ENCODE peak calls at places on chromosomes 5 and 9, in nine cellular contexts. M is kidney, Z is AG10803, S is choroid plexus epithelial cell, Y is PC-9, L is transverse colon, H is GM12864, K is lower lobe of right lung, C is PC-3. F is an unnamed sample.
A peak's percentile ranks its signal among the peaks of the same experiment; 100 is the strongest.

GRCh38 chr5:93583799-93584530 is 943 bp downstream of the NR2F1 start:
- DNase-seq in M (peak; percentile 74), Z (peak; percentile 74), S (no peak), Y (no peak), L (no peak), H (no peak), K (peak; percentile 55), C (peak; percentile 57), F (peak; percentile 56)

GRCh38 chr9:137028281-137029057 is 432 bp upstream of the ABCA2 start:
- DNase-seq in M (no peak), Z (peak; percentile 29), S (peak; percentile 35), Y (no peak), L (peak; percentile 83), H (no peak), K (peak; percentile 82), C (peak; percentile 61), F (peak; percentile 23)

GRCh38 chr5:156699147-156699546 is 150.9 kb upstream of the PPP1R2B start:
- DNase-seq in M (no peak), Z (no peak), S (no peak), Y (no peak), L (no peak), H (no peak), K (no peak), C (peak; percentile 13), F (no peak)

GRCh38 chr9:3887121-3887797 is 361.5 kb upstream of the RFX3 start:
- DNase-seq in M (no peak), Z (no peak), S (no peak), Y (no peak), L (no peak), H (no peak), K (no peak), C (no peak), F (no peak)

GRCh38 chr9:110291921-110292575 is 35.7 kb upstream of the TXN start:
- DNase-seq in M (peak; percentile 63), Z (no peak), S (no peak), Y (peak; percentile 84), L (no peak), H (no peak), K (no peak), C (peak; percentile 12), F (no peak)

GRCh38 chr5:37723147-37723961 is 116.5 kb downstream of the GDNF start:
- DNase-seq in M (no peak), Z (peak; percentile 75), S (peak; percentile 37), Y (no peak), L (no peak), H (no peak), K (no peak), C (peak; percentile 42), F (no peak)

GRCh38 chr9:104961238-104961637 is 33.3 kb upstream of the ABCA1 start:
- DNase-seq in M (no peak), Z (no peak), S (peak; percentile 78), Y (peak; percentile 90), L (peak; percentile 69), H (peak; percentile 36), K (no peak), C (peak; percentile 57), F (no peak)

GRCh38 chr5:151034422-151035379 is 14.3 kb downstream of the GPX3 start:
- DNase-seq in M (peak; percentile 55), Z (no peak), S (no peak), Y (peak; percentile 58), L (no peak), H (no peak), K (no peak), C (peak; percentile 81), F (no peak)

GRCh38 chr5:146965781-146966659 is 87.5 kb upstream of the PPP2R2B start:
- DNase-seq in M (no peak), Z (peak; percentile 71), S (peak; percentile 87), Y (peak; percentile 51), L (peak; percentile 38), H (peak; percentile 26), K (no peak), C (peak; percentile 83), F (peak; percentile 85)

GRCh38 chr5:168683247-168683926 is 104.2 kb upstream of the PANK3 start:
- DNase-seq in M (no peak), Z (no peak), S (no peak), Y (no peak), L (no peak), H (no peak), K (no peak), C (no peak), F (peak; percentile 39)

GRCh38 chr5:7742241-7742656 is 108.7 kb downstream of the CFAP90 start:
- DNase-seq in M (no peak), Z (no peak), S (no peak), Y (no peak), L (no peak), H (no peak), K (no peak), C (peak; percentile 97), F (no peak)

GRCh38 chr5:102481044-102481715 is 17.6 kb downstream of the SLCO6A1 start:
- DNase-seq in M (no peak), Z (no peak), S (peak; percentile 6), Y (no peak), L (no peak), H (no peak), K (no peak), C (peak; percentile 19), F (peak; percentile 38)

GRCh38 chr5:87705876-87706275 is 293.1 kb upstream of the CCNH start:
- DNase-seq in M (no peak), Z (no peak), S (no peak), Y (no peak), L (no peak), H (no peak), K (no peak), C (no peak), F (peak; percentile 1)

GRCh38 chr5:135365281-135365680 is 33.8 kb downstream of the MACROH2A1 start:
- DNase-seq in M (no peak), Z (no peak), S (no peak), Y (no peak), L (no peak), H (no peak), K (no peak), C (no peak), F (no peak)

GRCh38 chr5:44809956-44810276 is 1.2 kb downstream of the MRPS30 start:
- DNase-seq in M (no peak), Z (no peak), S (peak; percentile 2), Y (no peak), L (no peak), H (no peak), K (no peak), C (no peak), F (no peak)

GRCh38 chr5:43367909-43368648 is 44.1 kb downstream of the CCL28 start:
- DNase-seq in M (no peak), Z (no peak), S (peak; percentile 44), Y (no peak), L (no peak), H (no peak), K (no peak), C (no peak), F (peak; percentile 19)

GRCh38 chr9:33676746-33677505 is 118.4 kb upstream of the PRSS3 start:
- DNase-seq in M (peak; percentile 65), Z (peak; percentile 5), S (no peak), Y (no peak), L (peak; percentile 13), H (no peak), K (peak; percentile 46), C (peak; percentile 25), F (peak; percentile 2)

GRCh38 chr9:33677961-33678360 is 117.4 kb upstream of the PRSS3 start:
- DNase-seq in M (no peak), Z (no peak), S (no peak), Y (no peak), L (no peak), H (no peak), K (no peak), C (no peak), F (no peak)

GRCh38 chr9:33682551-33682950 is 112.8 kb upstream of the PRSS3 start:
- DNase-seq in M (no peak), Z (no peak), S (no peak), Y (no peak), L (no peak), H (no peak), K (no peak), C (no peak), F (no peak)

GRCh38 chr9:33677506-33677809 is 117.9 kb upstream of the PRSS3 start:
- DNase-seq in M (no peak), Z (no peak), S (no peak), Y (no peak), L (no peak), H (no peak), K (no peak), C (no peak), F (peak; percentile 1)
- H3K4me3 ChIP-seq in M (peak overlapping the region; percentile 25), Z (peak overlapping the region; percentile 47), S (peak overlapping the region; percentile 53), Y (no peak overlapping the region), L (no peak overlapping the region), H (no peak overlapping the region), K (peak overlapping the region; percentile 56), C (peak overlapping the region; percentile 74), F (no peak overlapping the region)

GRCh38 chr5:125227333-125228075 is 481.1 kb upstream of the ZNF608 start:
- DNase-seq in M (no peak), Z (no peak), S (peak; percentile 57), Y (no peak), L (peak; percentile 9), H (no peak), K (no peak), C (peak; percentile 32), F (peak; percentile 15)
- TF ChIP-seq CTCF in M (peak; percentile 41), Z (peak; percentile 50), S (peak; percentile 81), Y (peak; percentile 66), L (peak; percentile 43), H (peak; percentile 72), K (peak; percentile 28), C (peak; percentile 68), F (peak; percentile 32)

GRCh38 chr9:91332476-91333231 is 29.1 kb downstream of the AUH start:
- DNase-seq in M (no peak), Z (no peak), S (no peak), Y (no peak), L (no peak), H (no peak), K (no peak), C (no peak), F (no peak)
- H3K4me3 ChIP-seq in M (no peak overlapping the region), Z (no peak overlapping the region), S (no peak overlapping the region), Y (no peak overlapping the region), L (no peak overlapping the region), H (no peak overlapping the region), K (no peak overlapping the region), C (no peak overlapping the region), F (no peak overlapping the region)

GRCh38 chr5:138035605-138036537 is 3.0 kb upstream of the FAM13B start:
- DNase-seq in M (no peak), Z (peak; percentile 91), S (peak; percentile 93), Y (peak; percentile 79), L (peak; percentile 66), H (peak; percentile 72), K (no peak), C (peak; percentile 80), F (peak; percentile 92)

GRCh38 chr5:138037271-138037670 is 4.4 kb upstream of the FAM13B start:
- DNase-seq in M (no peak), Z (no peak), S (no peak), Y (no peak), L (no peak), H (no peak), K (no peak), C (no peak), F (no peak)

GRCh38 chr5:138033916-138034315 is 1.0 kb upstream of the FAM13B start:
- DNase-seq in M (no peak), Z (peak; percentile 90), S (peak; percentile 47), Y (peak; percentile 75), L (no peak), H (no peak), K (no peak), C (peak; percentile 45), F (peak; percentile 74)

GRCh38 chr5:138037907-138038633 is 5.2 kb upstream of the FAM13B start:
- DNase-seq in M (no peak), Z (no peak), S (no peak), Y (no peak), L (no peak), H (no peak), K (no peak), C (no peak), F (no peak)

GRCh38 chr5:138038826-138039225 is 5.9 kb upstream of the FAM13B start:
- DNase-seq in M (no peak), Z (no peak), S (no peak), Y (no peak), L (no peak), H (no peak), K (no peak), C (no peak), F (no peak)
- TF ChIP-seq CTCF in M (no peak), Z (no peak), S (no peak), Y (no peak), L (no peak), H (no peak), K (no peak), C (no peak), F (no peak)

F was measured in fibroblast of the aortic adventitia.